ENCODE peak calls at places on chromosome X, in seven cellular contexts. B is stimulated activated CD8-positive, alpha-beta memory T cell treated with anti-CD3 and anti-CD28 coated beads, Interleukin-12 subunit alpha, Interleukin-12 subunit beta, amount 100 ng/mL, for 1 hour; Q is stimulated activated CD4-positive, alpha-beta T cell treated with anti-CD3 and anti-CD28 coated beads, Interleukin-15, amount 100 ng/mL, for 1 hour; Z is HS-27A; G is mucosa of descending colon; U is upper lobe of right lung; J is adipocyte. L is an unnamed sample.

GRCh38 chrX:117839544-117839943 is 277.1 kb downstream of the KLHL13 start:
- DNase-seq in Z (no peak), U (no peak), J (no peak), B (no peak), G (no peak), Q (no peak), L (no peak)

GRCh38 chrX:118975831-118976598 is 1.6 kb downstream of the LONRF3 start:
- DNase-seq in G (peak), B (peak), Z (peak), U (peak), J (peak), Q (peak), L (peak)

GRCh38 chrX:107102980-107103379 is 15.6 kb downstream of the RBM41 start:
- DNase-seq in Z (no peak), G (peak), Q (no peak), B (no peak), J (peak), U (no peak), L (no peak)

GRCh38 chrX:39753296-39753996 is 344.3 kb downstream of the BCOR start:
- DNase-seq in B (no peak), Q (no peak), J (no peak), Z (no peak), G (no peak), U (no peak), L (no peak)

GRCh38 chrX:151458824-151459223 is 61.8 kb downstream of the VMA21 start:
- DNase-seq in G (no peak), Q (no peak), B (no peak), Z (peak), J (no peak), U (no peak), L (no peak)

GRCh38 chrX:136310411-136310810 is 9.6 kb downstream of the ADGRG4 start:
- DNase-seq in Q (no peak), G (no peak), Z (no peak), B (no peak), J (no peak), U (no peak), L (no peak)

GRCh38 chrX:47958943-47959342 is 44.8 kb downstream of the ZNF182 start:
- DNase-seq in U (no peak), Q (no peak), B (no peak), Z (no peak), G (no peak), J (no peak), L (no peak)

GRCh38 chrX:21638311-21638710 is 19.8 kb downstream of the KLHL34 start:
- DNase-seq in G (no peak), J (no peak), Q (no peak), U (no peak), Z (peak), B (no peak), L (no peak)

GRCh38 chrX:2705036-2705435 is 13.9 kb downstream of the CD99 start:
- DNase-seq in Z (no peak), G (peak), B (no peak), Q (no peak), J (no peak), U (no peak), L (peak)

GRCh38 chrX:54045563-54046228 is 1.4 kb upstream of the PHF8 start:
- DNase-seq in U (no peak), Q (no peak), G (no peak), J (no peak), Z (no peak), B (no peak), L (no peak)

L was measured in posterior vena cava.